ENCODE peak calls at places on chromosomes 16 and 17, in five cellular contexts. One of them, this sample, is unnamed.

GRCh38 chr17:4950075-4950756 is 703 bp upstream of the ENO3 start:
- DNase-seq in IMR-90: no peak
- DNase-seq in transverse colon: peak
- DNase-seq in A549: peak
- DNase-seq in aorta: peak
- DNase-seq in this sample: peak

GRCh38 chr16:15961060-15961511 is 11.7 kb downstream of the ABCC1 start:
- DNase-seq in IMR-90: peak
- DNase-seq in transverse colon: no peak
- DNase-seq in A549: no peak
- DNase-seq in aorta: no peak
- DNase-seq in this sample: no peak

GRCh38 chr16:13425840-13426239 is 494.1 kb upstream of the ERCC4 start:
- DNase-seq in IMR-90: no peak
- DNase-seq in transverse colon: no peak
- DNase-seq in A549: no peak
- DNase-seq in aorta: no peak
- DNase-seq in this sample: no peak

GRCh38 chr17:2782030-2782429 is 14.2 kb upstream of the RAP1GAP2 start:
- DNase-seq in IMR-90: peak
- DNase-seq in transverse colon: no peak
- DNase-seq in A549: peak
- DNase-seq in aorta: no peak
- DNase-seq in this sample: no peak

GRCh38 chr17:64736804-64737492 is 74.8 kb upstream of the SMURF2 start:
- DNase-seq in IMR-90: peak
- DNase-seq in transverse colon: peak
- DNase-seq in A549: peak
- DNase-seq in aorta: no peak
- DNase-seq in this sample: no peak

GRCh38 chr16:27698266-27698665 is 148.3 kb downstream of the KATNIP start:
- DNase-seq in IMR-90: no peak
- DNase-seq in transverse colon: no peak
- DNase-seq in A549: no peak
- DNase-seq in aorta: no peak
- DNase-seq in this sample: no peak

GRCh38 chr16:64657316-64658011 is 464.4 kb downstream of the CDH11 start:
- DNase-seq in IMR-90: peak
- DNase-seq in transverse colon: no peak
- DNase-seq in A549: no peak
- DNase-seq in aorta: no peak
- DNase-seq in this sample: no peak

GRCh38 chr17:71441098-71441497 is 679.7 kb upstream of the SOX9 start:
- DNase-seq in IMR-90: peak
- DNase-seq in transverse colon: no peak
- DNase-seq in A549: peak
- DNase-seq in aorta: no peak
- DNase-seq in this sample: no peak

GRCh38 chr17:52148969-52149351 is 9.6 kb downstream of the CA10 start:
- DNase-seq in IMR-90: no peak
- DNase-seq in transverse colon: no peak
- DNase-seq in A549: no peak
- DNase-seq in aorta: no peak
- DNase-seq in this sample: no peak

GRCh38 chr16:2460916-2461315 is 1.0 kb downstream of the TEDC2 start:
- DNase-seq in IMR-90: no peak
- DNase-seq in transverse colon: no peak
- DNase-seq in A549: no peak
- DNase-seq in aorta: no peak
- DNase-seq in this sample: peak

GRCh38 chr17:50206604-50207293 is 5.3 kb upstream of the COL1A1 start:
- DNase-seq in IMR-90: peak
- DNase-seq in transverse colon: peak
- DNase-seq in A549: no peak
- DNase-seq in aorta: peak
- DNase-seq in this sample: peak

GRCh38 chr16:78224342-78224741 is 124.9 kb downstream of the WWOX start:
- DNase-seq in IMR-90: no peak
- DNase-seq in transverse colon: no peak
- DNase-seq in A549: no peak
- DNase-seq in aorta: no peak
- DNase-seq in this sample: no peak

GRCh38 chr17:50318551-50319310 is 27.2 kb upstream of the XYLT2 start:
- DNase-seq in IMR-90: peak
- DNase-seq in transverse colon: no peak
- DNase-seq in A549: no peak
- DNase-seq in aorta: no peak
- DNase-seq in this sample: no peak

GRCh38 chr16:1993731-1994131 is 4.0 kb downstream of the SYNGR3 start:
- DNase-seq in IMR-90: peak
- DNase-seq in transverse colon: no peak
- DNase-seq in A549: peak
- DNase-seq in aorta: no peak
- DNase-seq in this sample: peak

GRCh38 chr16:78122774-78123315 is 23.4 kb downstream of the WWOX start:
- DNase-seq in IMR-90: peak
- DNase-seq in transverse colon: no peak
- DNase-seq in A549: peak
- DNase-seq in aorta: no peak
- DNase-seq in this sample: no peak

GRCh38 chr16:69888005-69888560 is 63.1 kb upstream of the CLEC18A start:
- DNase-seq in IMR-90: no peak
- DNase-seq in transverse colon: no peak
- DNase-seq in A549: no peak
- DNase-seq in aorta: no peak
- DNase-seq in this sample: no peak

GRCh38 chr17:81976332-81977210 is 858 bp upstream of the ASPSCR1 start:
- DNase-seq in IMR-90: no peak
- DNase-seq in transverse colon: peak
- DNase-seq in A549: peak
- DNase-seq in aorta: no peak
- DNase-seq in this sample: peak

GRCh38 chr16:49749816-49750215 is 106.1 kb downstream of the ZNF423 start:
- DNase-seq in IMR-90: no peak
- DNase-seq in transverse colon: no peak
- DNase-seq in A549: no peak
- DNase-seq in aorta: no peak
- DNase-seq in this sample: no peak

GRCh38 chr17:77019955-77020379 is 120.8 kb upstream of the SEC14L1 start:
- DNase-seq in IMR-90: no peak
- DNase-seq in transverse colon: no peak
- DNase-seq in A549: no peak
- DNase-seq in aorta: no peak
- DNase-seq in this sample: no peak

GRCh38 chr16:75622762-75623605 is at the start of gene ADAT1:
- DNase-seq in IMR-90: peak
- DNase-seq in transverse colon: peak
- DNase-seq in A549: peak
- DNase-seq in aorta: peak
- DNase-seq in this sample: peak

GRCh38 chr17:66580178-66580577 is 254.7 kb upstream of the CACNG5 start:
- DNase-seq in IMR-90: peak
- DNase-seq in transverse colon: peak
- DNase-seq in A549: peak
- DNase-seq in aorta: peak
- DNase-seq in this sample: peak

GRCh38 chr17:19418312-19418992 is 7.4 kb downstream of the RNF112 start:
- DNase-seq in IMR-90: peak
- DNase-seq in transverse colon: no peak
- DNase-seq in A549: peak
- DNase-seq in aorta: peak
- DNase-seq in this sample: no peak

GRCh38 chr17:80461527-80462166 is 14.8 kb downstream of the NPTX1 start:
- DNase-seq in IMR-90: no peak
- DNase-seq in transverse colon: no peak
- DNase-seq in A549: no peak
- DNase-seq in aorta: no peak
- DNase-seq in this sample: no peak

GRCh38 chr17:77378318-77379064 is 237.7 kb downstream of the SEC14L1 start:
- DNase-seq in IMR-90: no peak
- DNase-seq in transverse colon: no peak
- DNase-seq in A549: no peak
- DNase-seq in aorta: no peak
- DNase-seq in this sample: peak

GRCh38 chr16:707062-707538 is 1.5 kb upstream of the FBXL16 start:
- DNase-seq in IMR-90: no peak
- DNase-seq in transverse colon: no peak
- DNase-seq in A549: peak
- DNase-seq in aorta: no peak
- DNase-seq in this sample: no peak

GRCh38 chr16:23858496-23859062 is 22.8 kb downstream of the PRKCB start:
- DNase-seq in IMR-90: no peak
- DNase-seq in transverse colon: no peak
- DNase-seq in A549: no peak
- DNase-seq in aorta: no peak
- DNase-seq in this sample: no peak
- H3K4me3 ChIP-seq in IMR-90: no peak
- H3K4me3 ChIP-seq in transverse colon: no peak
- H3K4me3 ChIP-seq in A549: no peak
- H3K4me3 ChIP-seq in aorta: no peak
- H3K4me3 ChIP-seq in this sample: no peak

DNA sequence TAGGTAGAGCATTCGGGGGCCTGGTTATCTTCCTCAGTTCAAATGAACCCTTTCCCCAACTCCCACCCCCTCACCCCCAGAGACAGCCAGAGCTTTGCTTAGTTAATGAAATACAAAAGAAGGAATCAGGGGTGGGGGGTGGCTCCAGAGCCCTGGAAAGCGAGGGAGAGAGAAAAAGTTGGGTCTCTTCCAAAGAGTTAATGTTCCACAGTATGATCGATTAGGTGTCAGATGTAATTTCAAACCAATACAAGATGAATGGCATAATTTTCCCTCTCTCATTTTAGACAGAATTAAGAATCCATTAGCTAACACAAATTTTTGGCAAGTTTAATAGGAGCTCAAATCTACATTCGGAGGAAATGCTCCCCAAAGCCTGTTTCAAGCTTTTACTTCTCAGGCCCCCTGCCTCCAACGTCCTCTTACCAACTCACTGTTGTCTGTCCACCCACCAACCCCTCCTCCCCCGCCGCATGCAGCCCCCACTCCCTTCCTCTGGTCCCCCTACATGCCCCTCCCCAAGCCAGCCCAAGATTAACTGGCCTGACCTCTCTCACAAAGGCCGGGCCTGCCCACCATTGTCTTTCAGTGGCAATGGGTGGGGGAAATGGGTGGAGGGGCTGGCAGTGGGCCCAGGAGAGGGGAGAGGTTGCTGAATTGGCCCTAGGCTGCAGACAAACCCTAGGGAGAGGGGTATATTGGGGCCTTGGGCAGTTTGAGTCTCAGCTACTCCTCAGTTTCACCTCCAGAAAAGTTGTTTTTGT is 28.2 kb downstream of the NEUROD2 start:
- DNase-seq in IMR-90: no peak
- DNase-seq in transverse colon: no peak
- DNase-seq in A549: no peak
- DNase-seq in aorta: no peak
- DNase-seq in this sample: peak
- H3K4me3 ChIP-seq in IMR-90: no peak
- H3K4me3 ChIP-seq in transverse colon: no peak
- H3K4me3 ChIP-seq in A549: no peak
- H3K4me3 ChIP-seq in aorta: no peak
- H3K4me3 ChIP-seq in this sample: no peak

GRCh38 chr17:28112199-28112995 is 69.9 kb downstream of the NLK start:
- DNase-seq in IMR-90: peak
- DNase-seq in transverse colon: peak
- DNase-seq in A549: no peak
- DNase-seq in aorta: no peak
- DNase-seq in this sample: no peak
- H3K4me3 ChIP-seq in IMR-90: no peak
- H3K4me3 ChIP-seq in transverse colon: no peak
- H3K4me3 ChIP-seq in A549: no peak
- H3K4me3 ChIP-seq in aorta: no peak
- H3K4me3 ChIP-seq in this sample: peak

GRCh38 chr17:73667184-73667959 is 23.1 kb upstream of the SDK2 start:
- DNase-seq in IMR-90: no peak
- DNase-seq in transverse colon: no peak
- DNase-seq in A549: no peak
- DNase-seq in aorta: no peak
- DNase-seq in this sample: peak
- H3K4me3 ChIP-seq in IMR-90: no peak
- H3K4me3 ChIP-seq in transverse colon: no peak
- H3K4me3 ChIP-seq in A549: no peak
- H3K4me3 ChIP-seq in aorta: no peak
- H3K4me3 ChIP-seq in this sample: no peak

GRCh38 chr16:87966685-87967185 is 15.5 kb downstream of the BANP start:
- DNase-seq in IMR-90: no peak
- DNase-seq in transverse colon: peak
- DNase-seq in A549: no peak
- DNase-seq in aorta: peak
- DNase-seq in this sample: peak
- H3K4me3 ChIP-seq in IMR-90: no peak
- H3K4me3 ChIP-seq in transverse colon: no peak
- H3K4me3 ChIP-seq in A549: no peak
- H3K4me3 ChIP-seq in aorta: peak
- H3K4me3 ChIP-seq in this sample: no peak

This sample was measured in right cardiac atrium.